ENCODE peak calls at places on chromosomes 16 and 17, in five cellular contexts. Z is A549, Y is activated T-helper 1 cell treated with Interleukin-2 at 50 U/mL for 16 hours, U is caudate nucleus, M is astrocyte of the spinal cord. P is an unnamed sample.

GRCh38 chr17:17484451-17484899 is 7.7 kb downstream of the MED9 start:
- DNase-seq in Z (no peak), Y (no peak), U (peak), M (no peak), P (no peak)

GRCh38 chr16:14061732-14062259 is 9.3 kb upstream of the MRTFB start:
- DNase-seq in Z (no peak), Y (no peak), U (no peak), M (no peak), P (no peak)

GRCh38 chr16:68707341-68708152 is 29.5 kb upstream of the CDH1 start:
- DNase-seq in Z (peak), Y (no peak), U (no peak), M (peak), P (no peak)

GRCh38 chr16:566475-567361 is at the start of gene NHLRC4:
- DNase-seq in Z (no peak), Y (peak), U (no peak), M (peak), P (no peak)

GRCh38 chr16:12225816-12226480 is 249.4 kb downstream of the SNX29 start:
- DNase-seq in Z (no peak), Y (no peak), U (peak), M (no peak), P (no peak)

GRCh38 chr17:17790673-17791464 is 45.9 kb downstream of the SREBF1 start:
- DNase-seq in Z (no peak), Y (no peak), U (no peak), M (no peak), P (no peak)

GRCh38 chr16:84823926-84824325 is 4.1 kb downstream of the CRISPLD2 start:
- DNase-seq in Z (no peak), Y (no peak), U (no peak), M (no peak), P (no peak)

GRCh38 chr16:70298988-70299938 is at the start of gene DDX19B:
- DNase-seq in Z (peak), Y (peak), U (peak), M (peak), P (no peak)

GRCh38 chr17:31511176-31511540 is 119.7 kb downstream of the RAB11FIP4 start:
- DNase-seq in Z (no peak), Y (no peak), U (no peak), M (no peak), P (no peak)

GRCh38 chr17:76714822-76715461 is 4.2 kb upstream of the MXRA7 start:
- DNase-seq in Z (no peak), Y (peak), U (peak), M (peak), P (no peak)

P was measured in GM12878.